ENCODE peak calls at places on chromosome 4, in six cellular contexts. J is H1, B is IMR-90, X is SK-N-SH, C is A549, W is HepG2. R is an unnamed sample.

GRCh38 chr4:139229534-139230039 is 50.4 kb downstream of the MGARP start:
- DNase-seq in J (no peak), B (peak), X (peak), C (peak), W (peak), R (peak)

GRCh38 chr4:1109332-1109731 is 4.0 kb downstream of the RNF212 start:
- DNase-seq in J (no peak), B (no peak), X (no peak), C (no peak), W (no peak), R (no peak)

GRCh38 chr4:8355864-8356565 is 84.5 kb downstream of the ACOX3 start:
- DNase-seq in J (no peak), B (peak), X (no peak), C (no peak), W (no peak), R (no peak)

GRCh38 chr4:61511716-61512488 is 311.8 kb downstream of the ADGRL3 start:
- DNase-seq in J (no peak), B (peak), X (no peak), C (peak), W (no peak), R (no peak)

GRCh38 chr4:165201806-165202205 is 5.6 kb upstream of the KLHL2 start:
- DNase-seq in J (no peak), B (no peak), X (no peak), C (no peak), W (no peak), R (no peak)

GRCh38 chr4:175560628-175561027 is 251.4 kb downstream of the GPM6A start:
- DNase-seq in J (no peak), B (peak), X (peak), C (peak), W (no peak), R (peak)

GRCh38 chr4:1337376-1337831 is 9.6 kb upstream of the UVSSA start:
- DNase-seq in J (no peak), B (peak), X (no peak), C (no peak), W (peak), R (peak)

GRCh38 chr4:8182858-8183725 is 16.0 kb upstream of the SH3TC1 start:
- DNase-seq in J (no peak), B (peak), X (no peak), C (peak), W (no peak), R (peak)

GRCh38 chr4:20354120-20354519 is 102.4 kb downstream of the SLIT2 start:
- DNase-seq in J (no peak), B (no peak), X (no peak), C (no peak), W (no peak), R (no peak)

GRCh38 chr4:10740227-10740626 is 55.7 kb upstream of the CLNK start:
- DNase-seq in J (no peak), B (no peak), X (no peak), C (no peak), W (no peak), R (no peak)

GRCh38 chr4:153204247-153205027 is at the start of gene TRIM2:
- DNase-seq in J (no peak), B (peak), X (no peak), C (no peak), W (peak), R (peak)

DNA sequence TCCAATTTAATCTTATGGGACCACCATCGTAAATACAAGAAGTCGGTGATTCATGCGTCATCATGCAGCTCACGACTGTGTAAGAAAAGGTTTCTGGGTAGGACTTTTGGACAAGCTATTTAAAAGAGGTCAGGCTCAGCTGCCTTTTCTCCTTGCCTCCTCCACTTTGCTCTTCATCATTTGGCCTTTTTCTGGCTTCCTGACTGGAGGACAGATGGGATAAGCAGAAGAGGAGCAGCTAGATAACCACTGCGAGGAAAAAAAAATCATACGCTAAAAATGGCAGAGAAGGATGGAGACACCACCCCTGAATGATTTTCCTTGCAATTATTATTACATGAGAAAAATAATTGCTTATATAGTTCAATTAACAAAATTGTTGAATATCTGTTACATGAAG is 294.3 kb upstream of the FSTL5 start:
- DNase-seq in J (no peak), B (no peak), X (no peak), C (no peak), W (no peak), R (no peak)
- TF ChIP-seq RAD21 in J (no peak), B (no peak), X (no peak), C (no peak), W (no peak), R (no peak)

GRCh38 chr4:55854132-55854531 is 684 bp downstream of the EXOC1 start:
- DNase-seq in J (no peak), B (no peak), X (peak), C (no peak), W (no peak), R (no peak)
- TF ChIP-seq RAD21 in J (no peak), B (no peak), X (no peak), C (no peak), W (no peak), R (no peak)

GRCh38 chr4:108878781-108879180 is 115.9 kb upstream of the ETNPPL start:
- DNase-seq in J (no peak), B (no peak), X (no peak), C (no peak), W (no peak), R (no peak)
- TF ChIP-seq RAD21 in J (no peak), B (no peak), X (no peak), C (no peak), W (no peak), R (no peak)

GRCh38 chr4:141121768-141122415 is 11.4 kb downstream of the RNF150 start:
- DNase-seq in J (no peak), B (no peak), X (no peak), C (no peak), W (no peak), R (no peak)
- TF ChIP-seq RAD21 in J (no peak), B (no peak), X (no peak), C (no peak), W (no peak), R (no peak)